ENCODE peak calls at places on chromosomes 2 and 18, in five cellular contexts. One of them, this sample, is unnamed.

GRCh38 chr2:159202568-159203071 is 83.9 kb downstream of the WDSUB1 start:
- DNase-seq in coronary artery: peak; percentile 91
- DNase-seq in MM.1S: no peak
- DNase-seq in GM13976: no peak
- DNase-seq in heart right ventricle: no peak
- DNase-seq in this sample: no peak

GRCh38 chr2:231530099-231531085 is at the start of gene NMUR1:
- DNase-seq in GM13976: peak; percentile 90
- DNase-seq in heart right ventricle: peak; percentile 74
- DNase-seq in coronary artery: no peak
- DNase-seq in MM.1S: peak; percentile 53
- DNase-seq in this sample: peak; percentile 81

GRCh38 chr2:28185881-28186280 is 206.8 kb upstream of the FOSL2 start:
- DNase-seq in MM.1S: no peak
- DNase-seq in GM13976: no peak
- DNase-seq in heart right ventricle: no peak
- DNase-seq in coronary artery: no peak
- DNase-seq in this sample: no peak

GRCh38 chr2:9379372-9379725 is 44.0 kb downstream of the ITGB1BP1 start:
- DNase-seq in heart right ventricle: no peak
- DNase-seq in coronary artery: no peak
- DNase-seq in GM13976: no peak
- DNase-seq in MM.1S: no peak
- DNase-seq in this sample: no peak

GRCh38 chr2:136117391-136117841 is 533 bp downstream of the CXCR4 start:
- DNase-seq in GM13976: peak; percentile 50
- DNase-seq in coronary artery: no peak
- DNase-seq in heart right ventricle: peak; percentile 49
- DNase-seq in MM.1S: peak; percentile 64
- DNase-seq in this sample: peak; percentile 58

GRCh38 chr2:40251146-40251545 is 200.7 kb downstream of the SLC8A1 start:
- DNase-seq in coronary artery: no peak
- DNase-seq in MM.1S: no peak
- DNase-seq in heart right ventricle: no peak
- DNase-seq in GM13976: no peak
- DNase-seq in this sample: no peak

GRCh38 chr2:219294356-219295351 is 14.5 kb downstream of the PTPRN start:
- DNase-seq in heart right ventricle: peak; percentile 90
- DNase-seq in MM.1S: peak; percentile 94
- DNase-seq in coronary artery: peak; percentile 87
- DNase-seq in GM13976: peak; percentile 99
- DNase-seq in this sample: peak; percentile 91

GRCh38 chr18:77132369-77133050 is at the start of gene MBP:
- DNase-seq in coronary artery: peak; percentile 77
- DNase-seq in GM13976: peak; percentile 88
- DNase-seq in MM.1S: peak; percentile 56
- DNase-seq in heart right ventricle: peak; percentile 59
- DNase-seq in this sample: peak; percentile 72

GRCh38 chr2:212538156-212539144 is at the start of gene ERBB4:
- DNase-seq in coronary artery: peak; percentile 74
- DNase-seq in MM.1S: no peak
- DNase-seq in heart right ventricle: peak; percentile 27
- DNase-seq in GM13976: peak; percentile 29
- DNase-seq in this sample: no peak

GRCh38 chr2:101518470-101519172 is 43.7 kb upstream of the RFX8 start:
- DNase-seq in GM13976: no peak
- DNase-seq in heart right ventricle: peak; percentile 39
- DNase-seq in coronary artery: no peak
- DNase-seq in MM.1S: no peak
- DNase-seq in this sample: no peak

GRCh38 chr2:235291464-235291863 is 202.4 kb upstream of the AGAP1 start:
- DNase-seq in GM13976: no peak
- DNase-seq in MM.1S: peak; percentile 73
- DNase-seq in heart right ventricle: no peak
- DNase-seq in coronary artery: no peak
- DNase-seq in this sample: no peak

GRCh38 chr2:24046930-24047702 is at the start of gene WDCP:
- DNase-seq in coronary artery: peak; percentile 98
- DNase-seq in MM.1S: peak; percentile 99
- DNase-seq in heart right ventricle: peak; percentile 89
- DNase-seq in GM13976: peak; percentile 92
- DNase-seq in this sample: peak; percentile 79
- TF ChIP-seq CTCF in coronary artery: no peak
- TF ChIP-seq CTCF in MM.1S: no peak
- TF ChIP-seq CTCF in heart right ventricle: no peak
- TF ChIP-seq CTCF in GM13976: no peak
- TF ChIP-seq CTCF in this sample: no peak

GRCh38 chr2:57760448-57760847 is 286.2 kb upstream of the VRK2 start:
- DNase-seq in heart right ventricle: no peak
- DNase-seq in coronary artery: no peak
- DNase-seq in MM.1S: no peak
- DNase-seq in GM13976: peak; percentile 40
- DNase-seq in this sample: no peak
- TF ChIP-seq CTCF in heart right ventricle: no peak
- TF ChIP-seq CTCF in coronary artery: no peak
- TF ChIP-seq CTCF in MM.1S: no peak
- TF ChIP-seq CTCF in GM13976: no peak
- TF ChIP-seq CTCF in this sample: no peak

GRCh38 chr2:21372654-21373053 is 248.9 kb downstream of the TDRD15 start:
- DNase-seq in heart right ventricle: no peak
- DNase-seq in GM13976: no peak
- DNase-seq in coronary artery: no peak
- DNase-seq in MM.1S: no peak
- DNase-seq in this sample: no peak
- TF ChIP-seq CTCF in heart right ventricle: peak; percentile 41
- TF ChIP-seq CTCF in GM13976: peak; percentile 26
- TF ChIP-seq CTCF in coronary artery: no peak
- TF ChIP-seq CTCF in MM.1S: peak; percentile 28
- TF ChIP-seq CTCF in this sample: no peak

GRCh38 chr18:79402977-79403722 is 7.4 kb downstream of the NFATC1 start:
- DNase-seq in MM.1S: no peak
- DNase-seq in heart right ventricle: peak; percentile 79
- DNase-seq in GM13976: no peak
- DNase-seq in coronary artery: peak; percentile 93
- DNase-seq in this sample: no peak
- TF ChIP-seq CTCF in MM.1S: no peak
- TF ChIP-seq CTCF in heart right ventricle: no peak
- TF ChIP-seq CTCF in GM13976: no peak
- TF ChIP-seq CTCF in coronary artery: no peak
- TF ChIP-seq CTCF in this sample: no peak

DNA sequence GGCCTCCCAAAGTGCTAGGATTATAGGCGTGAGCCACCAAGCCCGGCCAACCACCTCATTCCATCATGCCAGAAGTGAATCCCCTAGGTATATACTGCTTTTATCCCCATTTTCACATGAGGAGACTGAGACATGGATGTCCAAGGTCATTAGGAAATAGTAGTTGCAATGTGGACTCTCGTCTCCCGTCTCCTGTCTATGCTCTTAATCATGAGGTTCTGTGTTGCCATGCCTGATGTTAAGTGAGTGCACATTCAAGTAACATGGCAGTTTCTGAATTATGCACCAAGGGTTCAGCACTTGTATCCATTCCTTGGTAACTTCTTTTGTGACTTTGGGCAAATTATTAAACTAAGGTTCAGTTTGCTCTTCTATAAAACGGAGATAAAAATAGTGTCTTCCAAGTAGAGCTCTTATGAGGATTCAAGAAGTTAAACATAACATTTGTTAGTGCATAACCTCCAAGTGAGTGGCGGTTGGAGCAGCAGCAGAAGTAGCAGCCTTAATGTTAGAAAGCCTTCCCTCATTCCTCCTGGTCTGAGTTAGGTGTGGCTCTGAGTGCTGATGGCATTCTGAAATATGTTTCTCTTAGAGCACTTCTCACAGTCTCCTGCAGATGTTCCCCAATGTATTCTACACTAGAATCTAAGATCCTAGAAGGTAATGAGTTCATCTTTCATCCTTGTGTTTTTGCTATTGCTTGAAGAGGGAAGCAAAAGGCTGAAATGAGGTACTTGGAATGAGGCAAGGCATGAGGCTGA is 21.9 kb downstream of the SOCS6 start:
- DNase-seq in heart right ventricle: no peak
- DNase-seq in MM.1S: no peak
- DNase-seq in coronary artery: no peak
- DNase-seq in GM13976: no peak
- DNase-seq in this sample: no peak
- TF ChIP-seq CTCF in heart right ventricle: no peak
- TF ChIP-seq CTCF in MM.1S: no peak
- TF ChIP-seq CTCF in coronary artery: no peak
- TF ChIP-seq CTCF in GM13976: no peak
- TF ChIP-seq CTCF in this sample: no peak

DNA sequence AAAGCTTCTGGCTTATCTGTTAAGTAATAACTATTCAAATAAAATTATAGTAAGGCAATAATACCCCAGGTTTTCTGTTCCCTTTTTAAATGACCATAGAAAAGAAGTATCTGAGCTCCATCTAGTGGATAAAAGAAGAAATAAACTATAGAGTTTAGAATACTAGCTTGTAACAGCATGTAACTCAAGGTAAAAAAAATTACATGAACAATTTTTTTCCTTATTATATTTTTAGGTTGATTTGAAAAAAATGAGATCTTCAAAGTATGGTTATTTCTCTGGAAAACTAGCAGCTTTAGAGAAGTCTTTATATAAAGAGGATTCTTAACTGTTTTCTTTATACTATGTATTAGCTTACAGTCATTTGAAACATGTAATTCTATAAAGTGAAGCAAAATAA is 58.1 kb downstream of the NCKAP1 start:
- DNase-seq in GM13976: peak; percentile 41
- DNase-seq in heart right ventricle: no peak
- DNase-seq in coronary artery: no peak
- DNase-seq in MM.1S: peak; percentile 73
- DNase-seq in this sample: no peak
- TF ChIP-seq CTCF in GM13976: no peak
- TF ChIP-seq CTCF in heart right ventricle: peak; percentile 70
- TF ChIP-seq CTCF in coronary artery: no peak
- TF ChIP-seq CTCF in MM.1S: peak; percentile 49
- TF ChIP-seq CTCF in this sample: peak; percentile 93

GRCh38 chr2:216412022-216412999 is at the start of gene SMARCAL1:
- DNase-seq in coronary artery: peak; percentile 99
- DNase-seq in heart right ventricle: peak; percentile 99
- DNase-seq in MM.1S: peak; percentile 99
- DNase-seq in GM13976: peak; percentile 93
- DNase-seq in this sample: peak; percentile 96
- TF ChIP-seq CTCF in coronary artery: no peak
- TF ChIP-seq CTCF in heart right ventricle: no peak
- TF ChIP-seq CTCF in MM.1S: no peak
- TF ChIP-seq CTCF in GM13976: no peak
- TF ChIP-seq CTCF in this sample: no peak

This sample was measured in activated B cell treated with CpG ODN at 0.5 μM for 24 hours.